ENCODE peak calls at places on chromosome 17, in seven cellular contexts. G is ascending aorta, V is kidney epithelial cell, W is suprapubic skin, N is cardiac fibroblast, S is tibial artery, A is ovary. R is an unnamed sample.

GRCh38 chr17:61997649-61998048 is 67.4 kb downstream of the MED13 start:
- DNase-seq in W (no peak), N (peak), V (no peak), G (no peak), S (no peak), A (no peak), R (no peak)

GRCh38 chr17:36859701-36860100 is 77.6 kb upstream of the LHX1 start:
- DNase-seq in G (no peak), S (no peak), A (no peak), V (no peak), W (no peak), N (no peak), R (no peak)

GRCh38 chr17:3976675-3977171 is 12.5 kb upstream of the ATP2A3 start:
- DNase-seq in G (peak), W (peak), N (no peak), S (peak), A (no peak), V (no peak), R (no peak)

GRCh38 chr17:63496177-63496576 is 19.3 kb downstream of the ACE start:
- DNase-seq in G (no peak), S (no peak), W (no peak), V (no peak), A (no peak), N (no peak), R (no peak)

GRCh38 chr17:76250141-76250540 is 9.8 kb upstream of the RNF157 start:
- DNase-seq in V (no peak), G (no peak), A (no peak), N (no peak), W (peak), S (no peak), R (no peak)

GRCh38 chr17:83119987-83120864 is 40.8 kb downstream of the METRNL start:
- DNase-seq in W (no peak), A (no peak), S (no peak), V (no peak), G (peak), N (no peak), R (no peak)

GRCh38 chr17:66431080-66431795 is 128.8 kb downstream of the PRKCA start:
- DNase-seq in G (no peak), W (no peak), N (no peak), A (no peak), V (no peak), S (no peak), R (no peak)

GRCh38 chr17:69047368-69048263 is 13.1 kb downstream of the ABCA9 start:
- DNase-seq in V (peak), G (no peak), N (peak), S (peak), A (peak), W (peak), R (peak)

GRCh38 chr17:55067697-55068439 is 99.3 kb downstream of the STXBP4 start:
- DNase-seq in G (no peak), W (no peak), N (peak), S (no peak), A (no peak), V (peak), R (no peak)

GRCh38 chr17:48718781-48719641 is 3.3 kb downstream of the PRAC1 start:
- DNase-seq in A (no peak), W (no peak), N (no peak), V (no peak), G (no peak), S (no peak), R (no peak)

GRCh38 chr17:2171725-2172446 is 117.0 kb downstream of the HIC1 start:
- DNase-seq in V (no peak), N (peak), S (peak), W (no peak), G (peak), A (peak), R (peak)

GRCh38 chr17:79607941-79608728 is 2.7 kb downstream of the RBFOX3 start:
- DNase-seq in V (no peak), A (no peak), S (no peak), W (no peak), G (no peak), N (peak), R (no peak)

GRCh38 chr17:50564916-50565315 is 4.4 kb downstream of the CACNA1G start:
- DNase-seq in N (peak), S (peak), G (peak), A (peak), W (peak), V (no peak), R (no peak)

GRCh38 chr17:39757931-39758873 is 20.5 kb downstream of the GRB7 start:
- DNase-seq in W (no peak), V (no peak), N (no peak), G (no peak), S (no peak), A (no peak), R (no peak)

GRCh38 chr17:62033317-62033716 is 31.8 kb downstream of the MED13 start:
- DNase-seq in W (no peak), A (no peak), G (no peak), N (no peak), V (no peak), S (no peak), R (no peak)

GRCh38 chr17:2068589-2069051 is 13.7 kb downstream of the HIC1 start:
- DNase-seq in S (no peak), V (peak), G (no peak), W (peak), N (peak), A (peak), R (peak)

GRCh38 chr17:69503711-69504110 is 89.2 kb downstream of the MAP2K6 start:
- DNase-seq in G (no peak), S (no peak), W (no peak), A (no peak), N (no peak), V (no peak), R (no peak)

GRCh38 chr17:74235040-74235581 is 21.7 kb downstream of the TTYH2 start:
- DNase-seq in V (no peak), S (no peak), N (no peak), W (no peak), A (no peak), G (no peak), R (no peak)

GRCh38 chr17:75910699-75911098 is 6.0 kb upstream of the MRPL38 start:
- DNase-seq in W (no peak), G (no peak), V (no peak), S (no peak), N (no peak), A (no peak), R (peak)

GRCh38 chr17:16371742-16372141 is 9.1 kb upstream of the UBB start:
- DNase-seq in W (no peak), N (peak), V (no peak), G (no peak), A (no peak), S (no peak), R (no peak)

GRCh38 chr17:57885148-57885915 is 35.5 kb upstream of the MRPS23 start:
- DNase-seq in A (no peak), V (no peak), S (no peak), W (no peak), G (no peak), N (no peak), R (no peak)

GRCh38 chr17:72976971-72977767 is 115.3 kb downstream of the SLC39A11 start:
- DNase-seq in A (peak), W (no peak), N (peak), S (peak), G (no peak), V (peak), R (peak)

GRCh38 chr17:82974136-82974952 is 105.1 kb upstream of the METRNL start:
- DNase-seq in V (no peak), G (no peak), A (no peak), N (no peak), S (no peak), W (no peak), R (no peak)

GRCh38 chr17:73591278-73592078 is 52.8 kb downstream of the SDK2 start:
- DNase-seq in W (no peak), V (no peak), A (no peak), S (no peak), N (no peak), G (no peak), R (no peak)

GRCh38 chr17:34979650-34980352 is 511 bp upstream of the LIG3 start:
- DNase-seq in N (no peak), A (no peak), G (no peak), S (no peak), W (no peak), V (no peak), R (no peak)

GRCh38 chr17:78000351-78000750 is 41.8 kb downstream of the TNRC6C start:
- DNase-seq in A (no peak), G (no peak), W (no peak), V (no peak), N (peak), S (no peak), R (no peak)

GRCh38 chr17:78304549-78305037 is 55.3 kb downstream of the SOCS3 start:
- DNase-seq in A (no peak), N (no peak), S (no peak), W (peak), G (no peak), V (no peak), R (no peak)

GRCh38 chr17:41678411-41678906 is 10.2 kb upstream of the EIF1 start:
- DNase-seq in A (no peak), W (no peak), V (no peak), S (no peak), G (no peak), N (peak), R (no peak)
- H3K4me3 ChIP-seq in A (no peak), W (peak), V (peak), S (no peak), G (no peak), N (peak), R (no peak)

DNA sequence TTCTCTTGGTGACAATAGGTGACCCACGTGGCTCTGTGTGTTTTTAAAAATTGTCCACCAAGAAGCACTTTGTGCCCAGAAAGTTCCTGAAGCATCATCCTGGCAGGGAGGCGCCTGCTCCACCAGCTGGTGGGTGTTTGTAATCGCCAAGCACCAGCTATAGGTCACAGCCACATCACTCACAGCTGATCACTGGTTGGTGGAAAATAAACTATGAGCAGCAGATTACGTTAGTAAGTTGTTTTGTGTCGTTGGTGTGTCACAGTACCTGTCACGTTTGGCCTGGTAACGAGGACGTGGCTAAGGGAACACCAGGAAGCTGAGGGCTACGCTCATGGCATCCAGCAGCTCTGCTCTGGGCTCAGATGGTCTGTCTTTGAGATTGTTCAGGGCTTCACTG is 10.1 kb downstream of the MRM3 start:
- DNase-seq in A (no peak), S (no peak), N (no peak), V (no peak), G (no peak), W (no peak), R (no peak)
- TF ChIP-seq CTCF in A (no peak), S (no peak), N (no peak), V (peak), G (no peak), W (no peak), R (peak)

GRCh38 chr17:7260601-7261376 is 1.5 kb downstream of the CLDN7 start:
- DNase-seq in N (no peak), V (no peak), S (no peak), A (peak), G (no peak), W (no peak), R (no peak)

GRCh38 chr17:7263801-7264078 is 1.5 kb upstream of the CLDN7 start:
- DNase-seq in G (no peak), S (no peak), A (no peak), N (no peak), V (no peak), W (no peak), R (no peak)

GRCh38 chr17:7261377-7262191 is 694 bp downstream of the CLDN7 start:
- DNase-seq in G (no peak), W (no peak), A (no peak), S (no peak), N (no peak), V (no peak), R (no peak)

GRCh38 chr17:7262192-7263070 is at the start of gene CLDN7:
- DNase-seq in V (no peak), S (no peak), W (no peak), G (no peak), A (peak), N (no peak), R (no peak)

DNA sequence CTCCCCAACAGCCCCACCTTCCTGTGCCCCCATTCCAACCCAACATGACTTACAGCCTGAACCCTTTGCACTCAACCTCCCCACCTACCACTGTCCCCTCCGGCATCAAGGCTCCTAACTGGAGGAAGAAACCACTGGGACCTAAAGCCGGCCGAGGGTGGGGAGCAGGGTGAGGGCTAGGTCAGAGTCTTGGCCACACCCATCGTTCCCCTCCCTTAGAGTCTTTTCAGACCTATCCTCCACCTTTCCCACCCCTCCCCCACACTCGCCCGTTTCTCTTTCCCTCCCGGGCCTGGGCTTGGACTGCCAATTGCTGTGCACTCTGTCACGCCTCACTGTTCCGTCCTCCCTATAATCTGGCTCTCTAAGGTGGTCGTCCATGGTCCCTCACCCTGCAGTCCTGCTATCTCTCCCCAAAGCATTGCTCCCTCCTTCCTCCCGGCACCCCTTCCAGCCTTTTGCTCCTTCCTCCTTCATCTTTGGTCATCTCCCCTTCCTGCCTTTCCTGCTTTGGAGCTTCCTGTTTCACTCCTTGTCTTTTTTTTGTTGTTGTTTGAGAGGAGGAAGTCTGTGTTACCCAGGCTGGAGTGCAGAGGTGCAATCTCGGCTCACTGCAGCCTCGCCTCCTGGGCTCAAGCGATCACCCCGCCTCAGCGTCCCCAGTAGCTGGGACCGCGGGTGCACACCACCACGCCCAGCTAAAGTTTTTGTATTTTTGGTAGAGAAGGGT is 958 bp upstream of the CLDN7 start:
- DNase-seq in V (no peak), N (no peak), G (no peak), S (no peak), W (no peak), A (no peak), R (no peak)
- H3K4me3 ChIP-seq in V (peak), N (no peak), G (peak), S (no peak), W (peak), A (no peak), R (no peak)

GRCh38 chr17:46822388-46822921 is 4.0 kb upstream of the WNT3 start:
- DNase-seq in W (no peak), V (no peak), N (no peak), A (no peak), G (no peak), S (no peak), R (no peak)
- TF ChIP-seq CTCF in W (no peak), V (peak), N (peak), A (no peak), G (no peak), S (no peak), R (peak)

GRCh38 chr17:60524463-60525346 is 1.3 kb downstream of the APPBP2 start:
- DNase-seq in S (no peak), A (no peak), W (no peak), N (peak), V (no peak), G (no peak), R (no peak)

GRCh38 chr17:60525347-60525623 is 757 bp downstream of the APPBP2 start:
- DNase-seq in S (no peak), G (no peak), V (no peak), W (no peak), A (no peak), N (peak), R (no peak)

GRCh38 chr17:60525624-60526514 is at the start of gene APPBP2:
- DNase-seq in V (peak), A (peak), W (peak), N (peak), S (peak), G (peak), R (peak)

GRCh38 chr17:60523822-60524221 is 2.2 kb downstream of the APPBP2 start:
- DNase-seq in S (no peak), V (no peak), A (no peak), G (no peak), W (no peak), N (no peak), R (no peak)

DNA sequence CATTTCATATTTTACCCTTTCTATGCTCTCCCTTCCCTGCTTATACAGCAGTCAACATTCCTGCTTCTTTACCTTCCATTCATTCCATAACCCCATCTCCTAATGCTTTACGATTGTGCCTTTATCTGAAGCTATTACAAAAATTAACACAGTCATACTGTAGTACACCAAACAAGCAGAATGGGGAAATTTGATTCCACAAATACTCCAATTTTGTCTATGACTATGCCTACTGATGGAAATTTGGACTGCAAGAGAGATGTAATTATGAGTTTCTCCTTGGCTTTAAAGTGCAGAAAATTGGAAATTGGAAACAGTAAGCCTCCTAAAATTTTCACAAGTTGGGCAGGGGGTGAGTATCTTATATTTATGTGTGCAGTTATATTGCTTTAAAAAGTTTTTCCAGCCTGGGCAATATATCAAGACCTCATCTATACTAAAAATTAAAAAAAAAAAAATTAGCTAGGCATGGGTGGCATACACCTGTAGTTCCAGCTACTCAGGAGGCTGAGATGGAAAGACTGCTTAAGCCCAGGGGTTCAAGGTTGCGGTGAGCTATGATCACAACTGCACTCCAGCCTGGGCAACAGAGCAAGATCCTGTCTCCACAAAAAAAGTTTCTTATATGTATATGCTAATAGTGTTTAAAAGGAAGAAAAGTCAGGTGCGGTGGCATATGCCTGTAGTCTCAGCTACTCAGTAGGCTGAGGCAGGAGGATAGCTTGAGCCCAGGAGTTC is 3.0 kb downstream of the APPBP2 start:
- DNase-seq in V (no peak), N (no peak), W (no peak), G (no peak), S (no peak), A (no peak), R (no peak)
- H3K4me3 ChIP-seq in V (no peak), N (no peak), W (no peak), G (no peak), S (no peak), A (no peak), R (no peak)

GRCh38 chr17:17548044-17548443 is 43.5 kb downstream of the PEMT start:
- DNase-seq in A (no peak), V (no peak), G (no peak), S (no peak), N (no peak), W (no peak), R (no peak)
- TF ChIP-seq CTCF in A (no peak), V (no peak), G (no peak), S (no peak), N (no peak), W (no peak), R (no peak)

R was measured in retinal pigment epithelial cell.